ENCODE peak calls at places on chromosome 3, in five cellular contexts. Y is A549, R is left lung, Z is mesendoderm, I is A673. N is an unnamed sample.

GRCh38 chr3:32376098-32376497 is 15.6 kb upstream of the CMTM7 start:
- DNase-seq in I (no peak), Y (no peak), R (no peak), Z (no peak), N (no peak)

GRCh38 chr3:174907027-174907426 is 47.9 kb downstream of the NAALADL2 start:
- DNase-seq in R (no peak), Y (no peak), I (no peak), Z (no peak), N (no peak)

GRCh38 chr3:148903022-148903442 is 37.9 kb downstream of the CPA3 start:
- DNase-seq in R (no peak), I (peak; percentile 25), Z (no peak), Y (no peak), N (no peak)

GRCh38 chr3:129663045-129663446 is 56.6 kb upstream of the PLXND1 start:
- DNase-seq in R (no peak), Z (peak; percentile 96), Y (peak; percentile 42), I (no peak), N (no peak)

GRCh38 chr3:2352134-2352762 is 253.6 kb downstream of the CNTN4 start:
- DNase-seq in I (no peak), Y (no peak), R (peak; percentile 78), Z (no peak), N (no peak)

GRCh38 chr3:160982497-160982896 is 122.7 kb downstream of the B3GALNT1 start:
- DNase-seq in Y (no peak), I (no peak), Z (no peak), R (no peak), N (no peak)

GRCh38 chr3:15405448-15406050 is 21.8 kb downstream of the METTL6 start:
- DNase-seq in R (no peak), Z (peak; percentile 57), Y (peak; percentile 71), I (peak; percentile 73), N (no peak)

GRCh38 chr3:187292186-187292585 is 649 bp upstream of the MASP1 start:
- DNase-seq in R (no peak), Y (no peak), Z (no peak), I (no peak), N (no peak)

GRCh38 chr3:150412599-150413069 is 4.5 kb downstream of the TSC22D2 start:
- DNase-seq in R (no peak), I (no peak), Z (no peak), Y (no peak), N (no peak)

GRCh38 chr3:179907784-179908482 is 128.8 kb downstream of the PEX5L start:
- DNase-seq in R (no peak), Y (no peak), Z (no peak), I (no peak), N (no peak)
- H3K4me3 ChIP-seq in R (no peak overlapping the region), Y (no peak overlapping the region), Z (no peak overlapping the region), I (no peak overlapping the region), N (no peak overlapping the region)

GRCh38 chr3:86788371-86788770 is 202.6 kb downstream of the VGLL3 start:
- DNase-seq in R (no peak), Z (no peak), Y (no peak), I (no peak), N (no peak)

GRCh38 chr3:86787091-86787490 is 203.9 kb downstream of the VGLL3 start:
- DNase-seq in Z (peak; percentile 48), I (no peak), R (no peak), Y (no peak), N (no peak)

GRCh38 chr3:86785381-86785780 is 205.6 kb downstream of the VGLL3 start:
- DNase-seq in R (no peak), Z (no peak), I (peak; percentile 28), Y (no peak), N (no peak)

GRCh38 chr3:86782271-86782670 is 208.7 kb downstream of the VGLL3 start:
- DNase-seq in I (no peak), R (no peak), Z (no peak), Y (no peak), N (no peak)

DNA sequence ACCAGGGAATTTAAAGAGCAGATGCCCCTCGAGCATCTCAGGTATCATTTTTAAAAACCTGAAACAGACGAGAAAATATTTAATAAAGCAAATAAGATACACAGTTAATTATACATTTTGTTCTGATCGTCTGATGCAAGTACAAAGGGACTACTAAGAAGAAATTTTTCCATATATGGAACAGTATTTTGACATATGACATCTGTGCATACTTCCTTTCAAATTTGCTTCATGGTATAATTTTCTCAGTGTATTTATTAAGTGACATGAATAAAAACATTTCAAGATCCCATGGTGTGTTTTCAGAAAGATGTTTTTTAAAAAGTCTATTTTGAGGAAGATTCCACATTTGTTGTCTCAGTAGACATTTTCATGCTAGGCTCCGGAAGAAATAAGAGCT is 208.1 kb downstream of the VGLL3 start:
- DNase-seq in Z (no peak), I (no peak), Y (no peak), R (no peak), N (no peak)
- H3K4me3 ChIP-seq in Z (no peak overlapping the region), I (no peak overlapping the region), Y (no peak overlapping the region), R (no peak overlapping the region), N (no peak overlapping the region)

GRCh38 chr3:142210144-142210543 is 15.2 kb downstream of the GK5 start:
- DNase-seq in Z (no peak), R (no peak), Y (no peak), I (no peak), N (no peak)
- H3K4me3 ChIP-seq in Z (no peak overlapping the region), R (no peak overlapping the region), Y (no peak overlapping the region), I (no peak overlapping the region), N (no peak overlapping the region)

GRCh38 chr3:12508316-12508715 is 24.0 kb downstream of the TSEN2 start:
- DNase-seq in Y (peak; percentile 19), R (no peak), Z (peak; percentile 58), I (peak; percentile 49), N (no peak)
- H3K4me3 ChIP-seq in Y (no peak overlapping the region), R (no peak overlapping the region), Z (no peak overlapping the region), I (no peak overlapping the region), N (no peak overlapping the region)

DNA sequence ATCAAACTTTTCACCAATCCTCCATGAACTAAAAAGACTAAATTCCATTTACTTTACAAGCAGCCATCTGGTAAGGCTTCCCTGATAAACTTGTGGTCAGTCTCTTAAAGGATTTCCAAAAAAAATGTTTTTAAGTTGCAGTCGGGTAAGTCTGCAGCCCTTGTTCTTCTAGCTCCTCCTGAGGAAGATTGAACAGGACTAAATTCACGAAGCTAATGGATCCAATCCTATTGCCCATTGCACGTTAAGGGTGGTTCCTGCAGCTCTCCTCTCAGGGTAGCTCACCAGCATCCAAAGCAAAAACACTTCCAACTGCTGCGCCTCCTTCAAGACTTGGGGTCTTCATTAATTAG is 2.8 kb downstream of the HES1 start:
- DNase-seq in I (peak; percentile 74), Y (no peak), R (no peak), Z (no peak), N (no peak)
- H3K4me3 ChIP-seq in I (peak overlapping the region; percentile 93), Y (peak overlapping the region; percentile 55), R (peak overlapping the region; percentile 65), Z (no peak overlapping the region), N (no peak overlapping the region)

DNA sequence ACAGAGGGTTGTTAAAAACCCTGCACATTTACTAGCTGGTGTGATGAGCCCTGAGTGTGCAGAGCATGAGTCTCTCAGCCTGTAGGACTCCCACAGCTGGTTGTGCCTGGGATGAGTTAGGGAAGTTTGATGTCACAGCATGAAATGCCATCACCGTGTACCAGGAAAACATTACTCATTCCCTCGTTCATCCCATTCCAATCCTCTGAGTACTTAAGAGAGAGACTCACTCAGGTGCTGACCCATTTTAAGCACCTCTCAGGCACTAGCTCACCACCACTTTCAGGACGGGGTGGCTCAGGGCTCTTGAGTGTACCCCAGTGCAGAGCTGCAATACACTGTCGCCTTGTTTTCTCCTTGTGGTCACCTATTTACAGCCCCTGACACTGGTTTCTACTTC is 18.7 kb downstream of the MGLL start:
- DNase-seq in Z (peak; percentile 87), I (no peak), Y (peak; percentile 78), R (no peak), N (no peak)
- H3K4me3 ChIP-seq in Z (no peak overlapping the region), I (no peak overlapping the region), Y (no peak overlapping the region), R (no peak overlapping the region), N (no peak overlapping the region)

N was measured in effector memory CD4-positive, alpha-beta T cell.